ENCODE peak calls at places on chromosomes 11 and 22, in ten cellular contexts. L is NCI-H748 treated with DMSO at 0.1 percent for 48 hours; U is activated CD4-positive, alpha-beta T cell treated with anti-CD3 and anti-CD28 coated beads, Interleukin-2, amount 10 ng/mL, durations not matched to agents 7 days and 5 days; A is T-helper 22 cell; W is body of pancreas; M is NCI-H2081; E is H9; Z is RPMI8226; F is stimulated activated CD4-positive, alpha-beta T cell treated with anti-CD3 and anti-CD28 coated beads, Interleukin-1b, Interleukin-23, amount 100 ng/mL, for 24 hours; N is transverse colon. C is an unnamed sample.

GRCh38 chr11:129881570-129882170 is 13.7 kb downstream of the NFRKB start:
- DNase-seq in Z (peak), M (peak), A (no peak), N (no peak), U (peak), L (no peak), W (peak), F (no peak), E (peak), C (no peak)

GRCh38 chr11:117932987-117933386 is 3.8 kb upstream of the TMPRSS13 start:
- DNase-seq in L (no peak), U (no peak), E (peak), Z (no peak), N (no peak), W (no peak), F (no peak), A (no peak), M (peak), C (no peak)

GRCh38 chr11:61049854-61050253 is 52.4 kb upstream of the CD5 start:
- DNase-seq in L (no peak), A (no peak), E (no peak), U (no peak), N (no peak), F (no peak), M (no peak), Z (no peak), W (no peak), C (no peak)

GRCh38 chr11:74182635-74183034 is 11.5 kb downstream of the PPME1 start:
- DNase-seq in L (no peak), A (no peak), Z (no peak), N (no peak), E (no peak), W (no peak), U (no peak), F (no peak), M (no peak), C (no peak)

GRCh38 chr11:111089759-111090158 is 155.8 kb upstream of the POU2AF2 start:
- DNase-seq in W (no peak), E (no peak), N (no peak), Z (no peak), U (no peak), M (no peak), F (no peak), L (no peak), A (no peak), C (no peak)

GRCh38 chr22:37059876-37060449 is 8.4 kb downstream of the KCTD17 start:
- DNase-seq in L (no peak), Z (no peak), W (no peak), A (no peak), N (no peak), U (no peak), E (no peak), M (no peak), F (no peak), C (no peak)

GRCh38 chr22:40046126-40046525 is 51.4 kb downstream of the FAM83F start:
- DNase-seq in Z (no peak), A (no peak), N (no peak), U (no peak), L (no peak), W (no peak), M (no peak), F (no peak), E (no peak), C (no peak)

GRCh38 chr22:36925388-36926290 is 12.2 kb downstream of the CSF2RB start:
- DNase-seq in A (no peak), W (no peak), M (no peak), U (no peak), F (no peak), L (no peak), Z (no peak), E (no peak), N (no peak), C (no peak)

GRCh38 chr11:129785383-129786111 is 30.1 kb upstream of the TMEM45B start:
- DNase-seq in F (no peak), U (no peak), A (no peak), L (peak), W (no peak), N (no peak), E (no peak), Z (peak), M (peak), C (no peak)

GRCh38 chr11:72781313-72782080 is 12.3 kb downstream of the STARD10 start:
- DNase-seq in E (peak), N (peak), W (peak), A (peak), L (no peak), U (peak), Z (peak), F (no peak), M (peak), C (peak)

GRCh38 chr22:32737811-32738210 is 63.7 kb upstream of the TIMP3 start:
- DNase-seq in F (no peak), U (no peak), W (no peak), N (no peak), A (no peak), E (no peak), M (no peak), L (no peak), Z (no peak), C (no peak)

GRCh38 chr11:19777342-19778102 is 64.9 kb downstream of the NAV2 start:
- DNase-seq in A (no peak), F (no peak), Z (no peak), M (no peak), E (peak), U (no peak), W (peak), N (no peak), L (peak), C (no peak)

GRCh38 chr11:31702966-31703365 is 108.2 kb downstream of the PAX6 start:
- DNase-seq in L (no peak), F (no peak), Z (no peak), W (no peak), A (no peak), N (no peak), E (no peak), U (no peak), M (peak), C (no peak)

GRCh38 chr11:93686812-93687211 is 25.3 kb downstream of the CEP295 start:
- DNase-seq in M (no peak), L (no peak), E (no peak), U (no peak), Z (no peak), W (no peak), A (no peak), F (no peak), N (no peak), C (no peak)

GRCh38 chr22:17436382-17436951 is 67.2 kb downstream of the CECR2 start:
- DNase-seq in N (no peak), F (no peak), M (no peak), Z (no peak), A (no peak), E (no peak), L (no peak), U (no peak), W (no peak), C (no peak)

GRCh38 chr11:39365809-39366436 is 2093.5 kb downstream of the LRRC4C start:
- DNase-seq in Z (no peak), F (no peak), M (peak), E (no peak), A (no peak), W (no peak), N (no peak), U (no peak), L (no peak), C (no peak)

GRCh38 chr11:64248578-64248977 is 1.8 kb upstream of the PPP1R14B start:
- DNase-seq in U (no peak), F (no peak), E (peak), L (no peak), N (peak), Z (no peak), A (no peak), M (no peak), W (no peak), C (no peak)

GRCh38 chr11:14643697-14644395 is at the start of gene PDE3B:
- DNase-seq in F (peak), M (peak), A (peak), W (peak), U (peak), L (peak), E (peak), N (peak), Z (peak), C (peak)

GRCh38 chr11:65436412-65437032 is 13.9 kb downstream of the NEAT1 start:
- DNase-seq in N (peak), U (no peak), E (no peak), Z (peak), A (no peak), W (no peak), L (no peak), F (no peak), M (no peak), C (no peak)

GRCh38 chr11:2462092-2462985 is 17.5 kb downstream of the KCNQ1 start:
- DNase-seq in L (no peak), W (no peak), E (no peak), Z (peak), F (no peak), A (no peak), U (no peak), M (no peak), N (no peak), C (no peak)

GRCh38 chr22:38033522-38034277 is 23.5 kb upstream of the PICK1 start:
- DNase-seq in M (no peak), F (no peak), E (peak), U (no peak), A (no peak), W (no peak), Z (no peak), L (no peak), N (no peak), C (no peak)

GRCh38 chr11:19903620-19904069 is 191.0 kb downstream of the NAV2 start:
- DNase-seq in Z (peak), A (no peak), U (peak), F (no peak), N (peak), W (peak), E (peak), L (peak), M (peak), C (peak)

GRCh38 chr11:69992943-69993694 is 85.0 kb upstream of the ANO1 start:
- DNase-seq in F (no peak), N (peak), M (no peak), A (no peak), Z (no peak), E (no peak), W (no peak), U (no peak), L (no peak), C (no peak)

GRCh38 chr22:20130739-20131592 is 638 bp upstream of the ZDHHC8 start:
- DNase-seq in E (peak), A (peak), Z (peak), W (peak), M (peak), U (peak), N (peak), L (no peak), F (peak), C (peak)

GRCh38 chr11:128467610-128468041 is 119.7 kb downstream of the ETS1 start:
- DNase-seq in F (no peak), U (peak), W (no peak), E (no peak), Z (no peak), L (no peak), N (no peak), A (peak), M (no peak), C (no peak)

GRCh38 chr11:78332174-78332866 is 85.3 kb downstream of the GAB2 start:
- DNase-seq in A (no peak), Z (no peak), E (no peak), F (no peak), W (no peak), L (no peak), N (no peak), U (no peak), M (no peak), C (no peak)

GRCh38 chr22:30411780-30412179 is 13.8 kb upstream of the MTFP1 start:
- DNase-seq in L (no peak), F (no peak), M (no peak), E (no peak), Z (no peak), N (no peak), U (no peak), W (no peak), A (no peak), C (no peak)

GRCh38 chr22:44776535-44777363 is 24.4 kb downstream of the ARHGAP8 start:
- DNase-seq in L (no peak), F (no peak), E (no peak), U (no peak), W (no peak), Z (no peak), N (peak), M (peak), A (no peak), C (no peak)

GRCh38 chr11:72746821-72747220 is 5.4 kb downstream of the ARAP1 start:
- DNase-seq in A (no peak), E (no peak), L (no peak), N (no peak), U (no peak), Z (no peak), M (no peak), F (no peak), W (no peak), C (no peak)

GRCh38 chr22:37492428-37493344 is 6.5 kb upstream of the MFNG start:
- DNase-seq in Z (peak), A (no peak), U (peak), N (peak), E (peak), M (no peak), F (no peak), L (no peak), W (no peak), C (no peak)

GRCh38 chr11:45110562-45110961 is 35.9 kb upstream of the PRDM11 start:
- DNase-seq in M (peak), U (peak), E (peak), L (peak), F (no peak), A (no peak), N (peak), W (peak), Z (peak), C (peak)

GRCh38 chr11:64246874-64247728 is at the start of gene PPP1R14B:
- DNase-seq in E (peak), Z (peak), W (peak), U (peak), F (no peak), M (peak), N (peak), A (peak), L (peak), C (peak)

GRCh38 chr11:129620705-129621104 is 194.9 kb upstream of the TMEM45B start:
- DNase-seq in A (no peak), L (no peak), E (no peak), W (no peak), F (no peak), M (no peak), U (no peak), Z (no peak), N (no peak), C (no peak)

GRCh38 chr22:22678970-22679369 is 34.6 kb downstream of the GGTLC2 start:
- DNase-seq in A (no peak), L (no peak), Z (no peak), W (no peak), E (no peak), N (no peak), M (no peak), F (no peak), U (no peak), C (no peak)

GRCh38 chr11:33387586-33387985 is 130.4 kb downstream of the HIPK3 start:
- DNase-seq in M (no peak), N (no peak), E (no peak), F (no peak), A (no peak), Z (no peak), U (no peak), L (no peak), W (no peak), C (no peak)